ENCODE peak calls at places on chromosomes 4 and X, in nine cellular contexts. One of them, this sample, is unnamed.

GRCh38 chr4:107115185-107115847 is 79.2 kb upstream of the DKK2 start:
- DNase-seq in amygdala: no peak
- DNase-seq in neuronal stem cell: no peak
- DNase-seq in HCEC 1CT: peak
- DNase-seq in NCI-H2029: no peak
- DNase-seq in GM12865: no peak
- DNase-seq in AG09309: no peak
- DNase-seq in smooth muscle cell of the brain vasculature: peak
- DNase-seq in Caki2: no peak
- DNase-seq in this sample: peak

GRCh38 chr4:82754546-82755165 is 43.9 kb downstream of the SCD5 start:
- DNase-seq in amygdala: no peak
- DNase-seq in neuronal stem cell: no peak
- DNase-seq in HCEC 1CT: no peak
- DNase-seq in NCI-H2029: no peak
- DNase-seq in GM12865: no peak
- DNase-seq in AG09309: no peak
- DNase-seq in smooth muscle cell of the brain vasculature: no peak
- DNase-seq in Caki2: no peak
- DNase-seq in this sample: no peak

GRCh38 chr4:135277116-135277979 is 1075.8 kb upstream of the PABPC4L start:
- DNase-seq in amygdala: no peak
- DNase-seq in neuronal stem cell: no peak
- DNase-seq in HCEC 1CT: peak
- DNase-seq in NCI-H2029: no peak
- DNase-seq in GM12865: no peak
- DNase-seq in AG09309: peak
- DNase-seq in smooth muscle cell of the brain vasculature: no peak
- DNase-seq in Caki2: no peak
- DNase-seq in this sample: peak

GRCh38 chr4:36385951-36386561 is 104.6 kb downstream of the DTHD1 start:
- DNase-seq in amygdala: no peak
- DNase-seq in neuronal stem cell: no peak
- DNase-seq in HCEC 1CT: no peak
- DNase-seq in NCI-H2029: no peak
- DNase-seq in GM12865: peak
- DNase-seq in AG09309: no peak
- DNase-seq in smooth muscle cell of the brain vasculature: no peak
- DNase-seq in Caki2: no peak
- DNase-seq in this sample: no peak

GRCh38 chrX:9433596-9433995 is 31.3 kb upstream of the TBL1X start:
- DNase-seq in amygdala: no peak
- DNase-seq in neuronal stem cell: no peak
- DNase-seq in HCEC 1CT: no peak
- DNase-seq in NCI-H2029: no peak
- DNase-seq in GM12865: no peak
- DNase-seq in AG09309: no peak
- DNase-seq in smooth muscle cell of the brain vasculature: no peak
- DNase-seq in Caki2: no peak
- DNase-seq in this sample: no peak

GRCh38 chr4:140293979-140294378 is 79.5 kb upstream of the SCOC start:
- DNase-seq in amygdala: no peak
- DNase-seq in neuronal stem cell: no peak
- DNase-seq in HCEC 1CT: no peak
- DNase-seq in NCI-H2029: no peak
- DNase-seq in GM12865: no peak
- DNase-seq in AG09309: no peak
- DNase-seq in smooth muscle cell of the brain vasculature: no peak
- DNase-seq in Caki2: no peak
- DNase-seq in this sample: no peak

GRCh38 chrX:134718329-134719317 is 60.4 kb upstream of the PLAC1 start:
- DNase-seq in amygdala: no peak
- DNase-seq in neuronal stem cell: no peak
- DNase-seq in HCEC 1CT: peak
- DNase-seq in NCI-H2029: no peak
- DNase-seq in GM12865: peak
- DNase-seq in AG09309: peak
- DNase-seq in smooth muscle cell of the brain vasculature: peak
- DNase-seq in Caki2: peak
- DNase-seq in this sample: peak

GRCh38 chr4:125331116-125331515 is 16.4 kb downstream of the FAT4 start:
- DNase-seq in amygdala: no peak
- DNase-seq in neuronal stem cell: no peak
- DNase-seq in HCEC 1CT: no peak
- DNase-seq in NCI-H2029: no peak
- DNase-seq in GM12865: no peak
- DNase-seq in AG09309: no peak
- DNase-seq in smooth muscle cell of the brain vasculature: no peak
- DNase-seq in Caki2: no peak
- DNase-seq in this sample: no peak

GRCh38 chrX:119156241-119156640 is 28.6 kb upstream of the KIAA1210 start:
- DNase-seq in amygdala: no peak
- DNase-seq in neuronal stem cell: no peak
- DNase-seq in HCEC 1CT: no peak
- DNase-seq in NCI-H2029: no peak
- DNase-seq in GM12865: no peak
- DNase-seq in AG09309: no peak
- DNase-seq in smooth muscle cell of the brain vasculature: no peak
- DNase-seq in Caki2: no peak
- DNase-seq in this sample: peak

GRCh38 chrX:149372861-149373260 is 132.2 kb downstream of the IDS start:
- DNase-seq in amygdala: no peak
- DNase-seq in neuronal stem cell: no peak
- DNase-seq in HCEC 1CT: no peak
- DNase-seq in NCI-H2029: no peak
- DNase-seq in GM12865: no peak
- DNase-seq in AG09309: no peak
- DNase-seq in smooth muscle cell of the brain vasculature: no peak
- DNase-seq in Caki2: no peak
- DNase-seq in this sample: peak

GRCh38 chr4:143399113-143399949 is 62.7 kb downstream of the GAB1 start:
- DNase-seq in amygdala: no peak
- DNase-seq in neuronal stem cell: peak
- DNase-seq in HCEC 1CT: peak
- DNase-seq in NCI-H2029: peak
- DNase-seq in GM12865: peak
- DNase-seq in AG09309: no peak
- DNase-seq in smooth muscle cell of the brain vasculature: no peak
- DNase-seq in Caki2: peak
- DNase-seq in this sample: peak

GRCh38 chr4:102734591-102735385 is 26.0 kb downstream of the MANBA start:
- DNase-seq in amygdala: no peak
- DNase-seq in neuronal stem cell: no peak
- DNase-seq in HCEC 1CT: peak
- DNase-seq in NCI-H2029: no peak
- DNase-seq in GM12865: peak
- DNase-seq in AG09309: no peak
- DNase-seq in smooth muscle cell of the brain vasculature: no peak
- DNase-seq in Caki2: peak
- DNase-seq in this sample: peak

GRCh38 chr4:40788338-40788737 is 38.6 kb downstream of the NSUN7 start:
- DNase-seq in amygdala: no peak
- DNase-seq in neuronal stem cell: no peak
- DNase-seq in HCEC 1CT: no peak
- DNase-seq in NCI-H2029: no peak
- DNase-seq in GM12865: no peak
- DNase-seq in AG09309: no peak
- DNase-seq in smooth muscle cell of the brain vasculature: no peak
- DNase-seq in Caki2: no peak
- DNase-seq in this sample: no peak

GRCh38 chr4:22369901-22370562 is 145.8 kb downstream of the ADGRA3 start:
- DNase-seq in amygdala: no peak
- DNase-seq in neuronal stem cell: no peak
- DNase-seq in HCEC 1CT: no peak
- DNase-seq in NCI-H2029: no peak
- DNase-seq in GM12865: no peak
- DNase-seq in AG09309: no peak
- DNase-seq in smooth muscle cell of the brain vasculature: no peak
- DNase-seq in Caki2: no peak
- DNase-seq in this sample: no peak

GRCh38 chrX:111199505-111199904 is 70.8 kb downstream of the CAPN6 start:
- DNase-seq in amygdala: no peak
- DNase-seq in neuronal stem cell: no peak
- DNase-seq in HCEC 1CT: no peak
- DNase-seq in NCI-H2029: no peak
- DNase-seq in GM12865: no peak
- DNase-seq in AG09309: no peak
- DNase-seq in smooth muscle cell of the brain vasculature: no peak
- DNase-seq in Caki2: no peak
- DNase-seq in this sample: no peak

GRCh38 chrX:113741744-113742143 is 842.1 kb upstream of the HTR2C start:
- DNase-seq in amygdala: no peak
- DNase-seq in neuronal stem cell: no peak
- DNase-seq in HCEC 1CT: peak
- DNase-seq in NCI-H2029: no peak
- DNase-seq in GM12865: peak
- DNase-seq in AG09309: no peak
- DNase-seq in smooth muscle cell of the brain vasculature: no peak
- DNase-seq in Caki2: peak
- DNase-seq in this sample: peak

GRCh38 chr4:14028862-14029261 is 401.3 kb upstream of the BOD1L1 start:
- DNase-seq in amygdala: no peak
- DNase-seq in neuronal stem cell: no peak
- DNase-seq in HCEC 1CT: no peak
- DNase-seq in NCI-H2029: no peak
- DNase-seq in GM12865: no peak
- DNase-seq in AG09309: no peak
- DNase-seq in smooth muscle cell of the brain vasculature: peak
- DNase-seq in Caki2: no peak
- DNase-seq in this sample: no peak

GRCh38 chr4:176242764-176243347 is 26.2 kb downstream of the ASB5 start:
- DNase-seq in amygdala: no peak
- DNase-seq in neuronal stem cell: no peak
- DNase-seq in HCEC 1CT: no peak
- DNase-seq in NCI-H2029: no peak
- DNase-seq in GM12865: no peak
- DNase-seq in AG09309: no peak
- DNase-seq in smooth muscle cell of the brain vasculature: no peak
- DNase-seq in Caki2: no peak
- DNase-seq in this sample: no peak

GRCh38 chr4:20431422-20432014 is 179.8 kb downstream of the SLIT2 start:
- DNase-seq in amygdala: no peak
- DNase-seq in neuronal stem cell: no peak
- DNase-seq in HCEC 1CT: no peak
- DNase-seq in NCI-H2029: no peak
- DNase-seq in GM12865: no peak
- DNase-seq in AG09309: no peak
- DNase-seq in smooth muscle cell of the brain vasculature: no peak
- DNase-seq in Caki2: no peak
- DNase-seq in this sample: peak

GRCh38 chrX:129726307-129727111 is 12.3 kb upstream of the XPNPEP2 start:
- DNase-seq in amygdala: peak
- DNase-seq in neuronal stem cell: peak
- DNase-seq in HCEC 1CT: peak
- DNase-seq in NCI-H2029: no peak
- DNase-seq in GM12865: peak
- DNase-seq in AG09309: no peak
- DNase-seq in smooth muscle cell of the brain vasculature: no peak
- DNase-seq in Caki2: peak
- DNase-seq in this sample: peak

GRCh38 chr4:88017516-88018302 is 10.3 kb downstream of the PKD2 start:
- DNase-seq in amygdala: no peak
- DNase-seq in neuronal stem cell: no peak
- DNase-seq in HCEC 1CT: peak
- DNase-seq in NCI-H2029: no peak
- DNase-seq in GM12865: no peak
- DNase-seq in AG09309: peak
- DNase-seq in smooth muscle cell of the brain vasculature: peak
- DNase-seq in Caki2: peak
- DNase-seq in this sample: peak

GRCh38 chrX:68599256-68600152 is 48.0 kb upstream of the STARD8 start:
- DNase-seq in amygdala: no peak
- DNase-seq in neuronal stem cell: no peak
- DNase-seq in HCEC 1CT: no peak
- DNase-seq in NCI-H2029: no peak
- DNase-seq in GM12865: no peak
- DNase-seq in AG09309: no peak
- DNase-seq in smooth muscle cell of the brain vasculature: no peak
- DNase-seq in Caki2: no peak
- DNase-seq in this sample: peak

GRCh38 chr4:620851-621261 is 4.5 kb upstream of the PDE6B start:
- DNase-seq in amygdala: no peak
- DNase-seq in neuronal stem cell: no peak
- DNase-seq in HCEC 1CT: no peak
- DNase-seq in NCI-H2029: no peak
- DNase-seq in GM12865: no peak
- DNase-seq in AG09309: no peak
- DNase-seq in smooth muscle cell of the brain vasculature: no peak
- DNase-seq in Caki2: no peak
- DNase-seq in this sample: no peak

GRCh38 chr4:53461244-53461643 is 83.8 kb downstream of the FIP1L1 start:
- DNase-seq in amygdala: no peak
- DNase-seq in neuronal stem cell: no peak
- DNase-seq in HCEC 1CT: no peak
- DNase-seq in NCI-H2029: no peak
- DNase-seq in GM12865: no peak
- DNase-seq in AG09309: no peak
- DNase-seq in smooth muscle cell of the brain vasculature: no peak
- DNase-seq in Caki2: no peak
- DNase-seq in this sample: peak